ENCODE peak calls at places on chromosomes 11 and 22, in nine cellular contexts. B is aorta, H is fibroblast of the aortic adventitia, X is brain microvascular endothelial cell, Z is DMS53, O is heart right ventricle, V is kidney tubule cell, R is NCI-H510A treated with DMSO at 0.1 percent for 48 hours, A is EL. M is an unnamed sample.

GRCh38 chr11:75855191-75855590 is 40.2 kb downstream of the UVRAG start:
- DNase-seq in B (no peak), H (no peak), X (no peak), Z (no peak), O (no peak), V (peak), R (no peak), A (no peak), M (no peak)

GRCh38 chr11:5737672-5738071 is 1.4 kb downstream of the OR56B1 start:
- DNase-seq in B (no peak), H (peak), X (peak), Z (no peak), O (no peak), V (peak), R (no peak), A (no peak), M (no peak)

GRCh38 chr22:47168900-47169800 is 406.7 kb downstream of the TBC1D22A start:
- DNase-seq in B (peak), H (peak), X (no peak), Z (no peak), O (peak), V (no peak), R (no peak), A (no peak), M (peak)

GRCh38 chr11:8917157-8917820 is 6.3 kb downstream of the AKIP1 start:
- DNase-seq in B (peak), H (peak), X (peak), Z (no peak), O (no peak), V (peak), R (no peak), A (peak), M (no peak)

GRCh38 chr11:129750343-129751292 is 65.0 kb upstream of the TMEM45B start:
- DNase-seq in B (peak), H (peak), X (peak), Z (peak), O (peak), V (peak), R (peak), A (peak), M (peak)

GRCh38 chr22:17807571-17808410 is 33.5 kb upstream of the BID start:
- DNase-seq in B (no peak), H (peak), X (no peak), Z (no peak), O (peak), V (peak), R (peak), A (no peak), M (no peak)

GRCh38 chr11:68328374-68329091 is 16.1 kb downstream of the LRP5 start:
- DNase-seq in B (no peak), H (no peak), X (no peak), Z (no peak), O (peak), V (peak), R (no peak), A (no peak), M (no peak)

GRCh38 chr22:46062971-46063631 is 86.1 kb upstream of the WNT7B start:
- DNase-seq in B (peak), H (no peak), X (no peak), Z (no peak), O (no peak), V (no peak), R (no peak), A (no peak), M (no peak)

GRCh38 chr11:116262370-116262769 is 510.4 kb downstream of the BUD13 start:
- DNase-seq in B (no peak), H (no peak), X (no peak), Z (no peak), O (no peak), V (no peak), R (no peak), A (no peak), M (no peak)

GRCh38 chr22:28143961-28144745 is 225.1 kb upstream of the PITPNB start:
- DNase-seq in B (no peak), H (peak), X (no peak), Z (no peak), O (no peak), V (no peak), R (no peak), A (no peak), M (no peak)

GRCh38 chr11:112024778-112025678 is at the start of gene DLAT:
- DNase-seq in B (peak), H (peak), X (peak), Z (peak), O (peak), V (peak), R (peak), A (peak), M (peak)

GRCh38 chr22:22446527-22446926 is 62.0 kb downstream of the ZNF280B start:
- DNase-seq in B (no peak), H (no peak), X (no peak), Z (no peak), O (no peak), V (no peak), R (peak), A (no peak), M (no peak)

GRCh38 chr11:117916956-117917355 is 12.2 kb downstream of the TMPRSS13 start:
- DNase-seq in B (no peak), H (no peak), X (no peak), Z (no peak), O (no peak), V (no peak), R (no peak), A (no peak), M (peak)

GRCh38 chr11:105862736-105863367 is 159.2 kb downstream of the MSANTD4 start:
- DNase-seq in B (no peak), H (peak), X (peak), Z (peak), O (no peak), V (peak), R (peak), A (peak), M (no peak)

GRCh38 chr11:19306570-19306969 is 65.8 kb upstream of the E2F8 start:
- DNase-seq in B (no peak), H (no peak), X (no peak), Z (no peak), O (no peak), V (no peak), R (no peak), A (no peak), M (no peak)

GRCh38 chr11:76558891-76559290 is 111.7 kb downstream of the LRRC32 start:
- DNase-seq in B (no peak), H (no peak), X (no peak), Z (no peak), O (no peak), V (no peak), R (no peak), A (no peak), M (no peak)

GRCh38 chr11:118417801-118418200 is 16.4 kb downstream of the ATP5MG start:
- DNase-seq in B (no peak), H (no peak), X (no peak), Z (no peak), O (no peak), V (peak), R (no peak), A (no peak), M (no peak)

GRCh38 chr22:38869663-38870062 is 2.4 kb downstream of the CBX6 start:
- DNase-seq in B (no peak), H (no peak), X (no peak), Z (no peak), O (no peak), V (peak), R (no peak), A (no peak), M (no peak)

GRCh38 chr11:123362941-123363340 is 67.1 kb upstream of the GRAMD1B start:
- DNase-seq in B (no peak), H (no peak), X (no peak), Z (no peak), O (no peak), V (no peak), R (no peak), A (no peak), M (no peak)

GRCh38 chr11:35951659-35952058 is 7.8 kb downstream of the LDLRAD3 start:
- DNase-seq in B (no peak), H (no peak), X (no peak), Z (no peak), O (no peak), V (no peak), R (peak), A (no peak), M (no peak)

GRCh38 chr22:44369241-44369652 is 56.5 kb upstream of the SHISAL1 start:
- DNase-seq in B (peak), H (no peak), X (no peak), Z (peak), O (no peak), V (no peak), R (no peak), A (no peak), M (peak)

GRCh38 chr11:91435694-91436375 is 788.8 kb upstream of the FAT3 start:
- DNase-seq in B (no peak), H (no peak), X (no peak), Z (peak), O (no peak), V (no peak), R (peak), A (no peak), M (no peak)

GRCh38 chr11:32487270-32487669 is 51.9 kb upstream of the WT1 start:
- DNase-seq in B (no peak), H (no peak), X (no peak), Z (peak), O (no peak), V (no peak), R (no peak), A (peak), M (no peak)

GRCh38 chr11:73306069-73306468 is 2.0 kb upstream of the ARHGEF17 start:
- DNase-seq in B (no peak), H (no peak), X (no peak), Z (no peak), O (no peak), V (no peak), R (no peak), A (no peak), M (no peak)

GRCh38 chr11:3685923-3686322 is 14.7 kb upstream of the CHRNA10 start:
- DNase-seq in B (no peak), H (no peak), X (no peak), Z (no peak), O (no peak), V (no peak), R (peak), A (no peak), M (no peak)

GRCh38 chr11:122628691-122629555 is 26.6 kb upstream of the UBASH3B start:
- DNase-seq in B (peak), H (peak), X (peak), Z (peak), O (peak), V (peak), R (no peak), A (peak), M (peak)

GRCh38 chr11:93727985-93728791 is 13.1 kb downstream of the TAF1D start:
- DNase-seq in B (no peak), H (peak), X (no peak), Z (peak), O (no peak), V (no peak), R (peak), A (no peak), M (no peak)

GRCh38 chr11:117042689-117043088 is 55.5 kb downstream of the SIK3 start:
- DNase-seq in B (no peak), H (no peak), X (no peak), Z (no peak), O (no peak), V (no peak), R (no peak), A (no peak), M (no peak)

GRCh38 chr11:72091292-72091691 is 10.6 kb downstream of the LRRC51 start:
- DNase-seq in B (peak), H (peak), X (peak), Z (peak), O (peak), V (peak), R (peak), A (peak), M (peak)

GRCh38 chr11:96321066-96321465 is 21.9 kb downstream of the MAML2 start:
- DNase-seq in B (no peak), H (no peak), X (no peak), Z (no peak), O (no peak), V (no peak), R (no peak), A (no peak), M (no peak)

GRCh38 chr11:77776455-77776854 is 44.1 kb downstream of the RSF1 start:
- DNase-seq in B (no peak), H (peak), X (no peak), Z (peak), O (no peak), V (no peak), R (no peak), A (peak), M (no peak)

GRCh38 chr11:48002565-48002964 is 22.2 kb downstream of the PTPRJ start:
- DNase-seq in B (no peak), H (no peak), X (no peak), Z (peak), O (no peak), V (no peak), R (peak), A (no peak), M (no peak)

GRCh38 chr11:18229501-18229900 is 7.1 kb downstream of the SAA4 start:
- DNase-seq in B (no peak), H (no peak), X (no peak), Z (no peak), O (no peak), V (no peak), R (no peak), A (no peak), M (no peak)

GRCh38 chr11:7787239-7787638 is 9.5 kb downstream of the OR5P2 start:
- DNase-seq in B (no peak), H (no peak), X (no peak), Z (no peak), O (no peak), V (no peak), R (no peak), A (no peak), M (no peak)

GRCh38 chr11:120556841-120557240 is 45.3 kb downstream of the GRIK4 start:
- DNase-seq in B (peak), H (no peak), X (no peak), Z (no peak), O (no peak), V (no peak), R (no peak), A (no peak), M (no peak)